ENCODE peak calls at places on chromosome 2, in ten cellular contexts. L, G, U, W, E, F, N, Z, M and R are unnamed samples.

GRCh38 chr2:127149384-127149783 is 42.4 kb upstream of the BIN1 start:
- DNase-seq in U (no peak), F (no peak), E (peak), W (no peak), L (no peak), Z (peak), M (no peak), N (no peak), G (no peak), R (peak)

GRCh38 chr2:156399224-156399949 is 36.8 kb upstream of the GPD2 start:
- DNase-seq in L (no peak), F (no peak), N (peak), W (peak), M (peak), Z (peak), U (no peak), E (peak), G (peak), R (no peak)

GRCh38 chr2:72041638-72042111 is 106.0 kb downstream of the CYP26B1 start:
- DNase-seq in E (no peak), F (no peak), Z (no peak), L (no peak), U (no peak), W (no peak), M (no peak), G (no peak), N (no peak), R (no peak)

GRCh38 chr2:27967076-27967475 is 76.5 kb downstream of the BABAM2 start:
- DNase-seq in E (no peak), G (no peak), W (no peak), F (no peak), M (no peak), N (no peak), L (no peak), Z (no peak), U (no peak), R (no peak)

GRCh38 chr2:886072-887022 is 64.3 kb upstream of the SNTG2 start:
- DNase-seq in W (no peak), G (no peak), U (peak), L (no peak), Z (no peak), F (no peak), E (no peak), N (no peak), M (no peak), R (no peak)

GRCh38 chr2:119647440-119648169 is 31.4 kb upstream of the TMEM177 start:
- DNase-seq in E (no peak), U (no peak), G (no peak), Z (peak), N (no peak), L (no peak), F (no peak), M (no peak), W (no peak), R (peak)

GRCh38 chr2:173872714-173873113 is 92.5 kb downstream of the SP3 start:
- DNase-seq in F (no peak), E (peak), L (no peak), G (no peak), U (no peak), W (no peak), M (no peak), N (no peak), Z (no peak), R (no peak)

GRCh38 chr2:77629529-77629928 is 107.4 kb upstream of the LRRTM4 start:
- DNase-seq in E (peak), G (no peak), N (no peak), M (no peak), U (no peak), W (no peak), Z (no peak), F (no peak), L (no peak), R (no peak)

GRCh38 chr2:186726938-186727337 is 33.1 kb downstream of the FAM171B start:
- DNase-seq in U (no peak), M (no peak), G (no peak), Z (peak), F (no peak), E (peak), L (no peak), N (no peak), W (no peak), R (no peak)

GRCh38 chr2:43136862-43137261 is 89.5 kb downstream of the ZFP36L2 start:
- DNase-seq in W (no peak), Z (no peak), N (no peak), U (peak), E (no peak), F (no peak), G (no peak), M (peak), L (peak), R (no peak)

GRCh38 chr2:31384771-31385276 is 29.7 kb downstream of the XDH start:
- DNase-seq in Z (peak), F (no peak), W (no peak), N (no peak), L (no peak), M (no peak), U (no peak), G (no peak), E (peak), R (peak)

GRCh38 chr2:121662651-121663050 is 13.4 kb upstream of the CLASP1 start:
- DNase-seq in U (no peak), N (no peak), E (peak), W (no peak), Z (peak), M (no peak), F (no peak), L (no peak), G (no peak), R (no peak)

GRCh38 chr2:58239243-58239642 is 1.9 kb downstream of the FANCL start:
- DNase-seq in Z (no peak), G (no peak), L (no peak), W (no peak), M (no peak), U (no peak), E (no peak), F (no peak), N (no peak), R (no peak)

GRCh38 chr2:68418855-68419254 is 48.2 kb downstream of the FBXO48 start:
- DNase-seq in Z (no peak), U (no peak), N (no peak), M (no peak), E (no peak), W (no peak), L (no peak), F (no peak), G (no peak), R (no peak)

GRCh38 chr2:150404147-150404546 is 83.3 kb downstream of the RND3 start:
- DNase-seq in L (no peak), E (no peak), G (no peak), W (no peak), Z (no peak), U (no peak), F (no peak), M (no peak), N (no peak), R (no peak)

GRCh38 chr2:8514748-8515389 is 167.0 kb upstream of the ID2 start:
- DNase-seq in L (no peak), Z (no peak), U (peak), F (no peak), E (no peak), W (no peak), N (no peak), G (peak), M (peak), R (no peak)

GRCh38 chr2:111671426-111672150 is 212.4 kb downstream of the ANAPC1 start:
- DNase-seq in L (no peak), G (no peak), Z (peak), N (no peak), M (no peak), W (no peak), E (peak), F (no peak), U (no peak), R (peak)

GRCh38 chr2:178635897-178636296 is 155.6 kb downstream of the PLEKHA3 start:
- DNase-seq in G (no peak), W (no peak), E (no peak), U (no peak), F (no peak), M (no peak), N (no peak), L (no peak), Z (no peak), R (no peak)